ENCODE peak calls at places on chromosomes 12 and 14, in eight cellular contexts. X, Y, A, E, I, W, D and N are unnamed samples.

GRCh38 chr14:60183724-60184596 is 18.8 kb upstream of the DHRS7 start:
- DNase-seq in D (no peak), E (peak), X (peak), Y (no peak), W (peak), A (no peak), I (peak), N (no peak)

GRCh38 chr14:77088219-77088618 is 9.8 kb upstream of the CIPC start:
- DNase-seq in I (no peak), A (no peak), E (peak), X (no peak), Y (no peak), D (no peak), W (no peak), N (no peak)

GRCh38 chr12:53999596-54000104 is 311 bp upstream of the HOXC9 start:
- DNase-seq in Y (no peak), D (peak), I (no peak), A (no peak), E (peak), W (peak), X (peak), N (no peak)

GRCh38 chr14:103103461-103104388 is 9.2 kb downstream of the EXOC3L4 start:
- DNase-seq in Y (no peak), I (no peak), D (peak), W (no peak), E (peak), X (peak), A (no peak), N (no peak)

GRCh38 chr14:92880351-92880750 is 42.6 kb upstream of the CHGA start:
- DNase-seq in I (no peak), Y (no peak), W (no peak), E (peak), X (no peak), D (no peak), A (no peak), N (no peak)

GRCh38 chr14:100115726-100116125 is 43.7 kb downstream of the DEGS2 start:
- DNase-seq in Y (no peak), W (no peak), I (no peak), X (no peak), A (no peak), D (no peak), E (no peak), N (no peak)

GRCh38 chr14:28784262-28785021 is 17.9 kb downstream of the FOXG1 start:
- DNase-seq in Y (no peak), D (no peak), W (no peak), X (no peak), I (no peak), E (no peak), A (no peak), N (no peak)

GRCh38 chr12:90100619-90101018 is 392.0 kb upstream of the ATP2B1 start:
- DNase-seq in Y (no peak), E (peak), W (no peak), X (no peak), D (no peak), I (no peak), A (no peak), N (no peak)

GRCh38 chr14:74973003-74973614 is 17.7 kb upstream of the PGF start:
- DNase-seq in X (no peak), Y (no peak), E (peak), D (peak), W (no peak), A (no peak), I (no peak), N (peak)

GRCh38 chr14:64722842-64723447 is 18.7 kb downstream of the PLEKHG3 start:
- DNase-seq in I (no peak), E (peak), Y (no peak), A (no peak), W (no peak), D (no peak), X (no peak), N (no peak)

GRCh38 chr12:121579190-121579791 is 1.5 kb downstream of the KDM2B start:
- DNase-seq in W (peak), A (peak), Y (no peak), E (no peak), X (no peak), I (no peak), D (peak), N (peak)

GRCh38 chr12:712172-712863 is 40.1 kb upstream of the WNK1 start:
- DNase-seq in E (peak), D (no peak), A (no peak), Y (no peak), W (no peak), I (no peak), X (no peak), N (no peak)

GRCh38 chr12:52915637-52916036 is 10.8 kb upstream of the KRT8 start:
- DNase-seq in Y (no peak), X (no peak), A (no peak), W (no peak), D (no peak), I (no peak), E (no peak), N (no peak)